ENCODE peak calls at places on chromosomes 7 and 10, in four cellular contexts. One of them, this sample, is unnamed.

GRCh38 chr7:134813668-134814067 is 34.2 kb downstream of the CALD1 start:
- DNase-seq in CD4-positive, alpha-beta memory T cell: no peak
- DNase-seq in endothelial cell of umbilical vein: peak
- DNase-seq in SJSA1: no peak
- DNase-seq in this sample: no peak

GRCh38 chr10:43236176-43236850 is 30.6 kb downstream of the RASGEF1A start:
- DNase-seq in SJSA1: peak
- DNase-seq in CD4-positive, alpha-beta memory T cell: no peak
- DNase-seq in endothelial cell of umbilical vein: no peak
- DNase-seq in this sample: no peak

GRCh38 chr7:5296627-5297226 is 14.0 kb downstream of the SLC29A4 start:
- DNase-seq in CD4-positive, alpha-beta memory T cell: peak
- DNase-seq in SJSA1: no peak
- DNase-seq in endothelial cell of umbilical vein: peak
- DNase-seq in this sample: peak

GRCh38 chr7:132930881-132931280 is 151.0 kb downstream of the CHCHD3 start:
- DNase-seq in CD4-positive, alpha-beta memory T cell: no peak
- DNase-seq in endothelial cell of umbilical vein: peak
- DNase-seq in SJSA1: no peak
- DNase-seq in this sample: no peak

GRCh38 chr10:71126432-71126831 is 85.9 kb upstream of the UNC5B start:
- DNase-seq in SJSA1: no peak
- DNase-seq in endothelial cell of umbilical vein: no peak
- DNase-seq in CD4-positive, alpha-beta memory T cell: no peak
- DNase-seq in this sample: no peak

GRCh38 chr7:122310119-122311021 is 5.8 kb upstream of the FEZF1 start:
- DNase-seq in endothelial cell of umbilical vein: peak
- DNase-seq in SJSA1: no peak
- DNase-seq in CD4-positive, alpha-beta memory T cell: no peak
- DNase-seq in this sample: no peak

GRCh38 chr7:94974436-94974835 is 67.0 kb downstream of the PPP1R9A start:
- DNase-seq in endothelial cell of umbilical vein: no peak
- DNase-seq in SJSA1: no peak
- DNase-seq in CD4-positive, alpha-beta memory T cell: no peak
- DNase-seq in this sample: no peak

GRCh38 chr10:12849351-12850181 is 151.9 kb downstream of the CCDC3 start:
- DNase-seq in endothelial cell of umbilical vein: peak
- DNase-seq in SJSA1: no peak
- DNase-seq in CD4-positive, alpha-beta memory T cell: no peak
- DNase-seq in this sample: no peak

GRCh38 chr10:71064413-71065118 is 147.8 kb upstream of the UNC5B start:
- DNase-seq in CD4-positive, alpha-beta memory T cell: no peak
- DNase-seq in SJSA1: no peak
- DNase-seq in endothelial cell of umbilical vein: no peak
- DNase-seq in this sample: no peak

GRCh38 chr7:54785261-54785660 is 26.2 kb upstream of the SEC61G start:
- DNase-seq in endothelial cell of umbilical vein: no peak
- DNase-seq in SJSA1: no peak
- DNase-seq in CD4-positive, alpha-beta memory T cell: no peak
- DNase-seq in this sample: no peak

GRCh38 chr10:101214446-101215396 is 14.5 kb downstream of the LBX1 start:
- DNase-seq in SJSA1: peak
- DNase-seq in CD4-positive, alpha-beta memory T cell: peak
- DNase-seq in endothelial cell of umbilical vein: peak
- DNase-seq in this sample: peak

GRCh38 chr10:101694056-101694673 is 805 bp downstream of the FBXW4 start:
- DNase-seq in CD4-positive, alpha-beta memory T cell: peak
- DNase-seq in SJSA1: peak
- DNase-seq in endothelial cell of umbilical vein: peak
- DNase-seq in this sample: peak

GRCh38 chr7:100427762-100428198 is 723 bp downstream of the ZCWPW1 start:
- DNase-seq in CD4-positive, alpha-beta memory T cell: no peak
- DNase-seq in SJSA1: no peak
- DNase-seq in endothelial cell of umbilical vein: no peak
- DNase-seq in this sample: no peak
- H3K4me3 ChIP-seq in CD4-positive, alpha-beta memory T cell: no peak
- H3K4me3 ChIP-seq in SJSA1: peak
- H3K4me3 ChIP-seq in endothelial cell of umbilical vein: no peak
- H3K4me3 ChIP-seq in this sample: peak

GRCh38 chr10:126043389-126043788 is 147.0 kb downstream of the FANK1 start:
- DNase-seq in endothelial cell of umbilical vein: no peak
- DNase-seq in SJSA1: no peak
- DNase-seq in CD4-positive, alpha-beta memory T cell: no peak
- DNase-seq in this sample: no peak

GRCh38 chr10:126037946-126038345 is 141.6 kb downstream of the FANK1 start:
- DNase-seq in CD4-positive, alpha-beta memory T cell: no peak
- DNase-seq in endothelial cell of umbilical vein: no peak
- DNase-seq in SJSA1: no peak
- DNase-seq in this sample: no peak

GRCh38 chr10:126042354-126042753 is 146.0 kb downstream of the FANK1 start:
- DNase-seq in SJSA1: no peak
- DNase-seq in CD4-positive, alpha-beta memory T cell: no peak
- DNase-seq in endothelial cell of umbilical vein: no peak
- DNase-seq in this sample: peak

GRCh38 chr10:126042906-126043305 is 146.5 kb downstream of the FANK1 start:
- DNase-seq in CD4-positive, alpha-beta memory T cell: no peak
- DNase-seq in SJSA1: no peak
- DNase-seq in endothelial cell of umbilical vein: no peak
- DNase-seq in this sample: no peak

DNA sequence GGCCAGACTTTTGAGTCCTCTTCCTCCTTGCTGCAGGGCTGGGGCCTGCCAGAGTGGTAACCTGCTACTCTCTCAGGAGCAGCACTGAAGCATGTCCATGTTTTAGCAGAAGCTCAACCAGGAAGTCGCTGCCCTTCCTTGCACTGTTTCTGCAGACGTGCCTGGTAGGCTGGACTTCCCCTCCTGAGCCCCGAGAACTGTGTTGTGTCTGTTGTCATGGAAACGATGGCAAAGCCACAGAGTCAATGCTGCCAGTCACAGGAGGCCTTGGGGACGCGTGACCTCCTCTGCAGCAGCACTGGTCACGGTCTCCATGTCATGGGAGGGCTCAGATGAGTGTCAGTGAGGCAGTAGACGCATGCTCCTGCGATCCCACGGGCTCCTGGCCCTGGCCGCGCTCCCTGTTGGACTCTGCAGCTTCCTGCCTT is 145.5 kb downstream of the FANK1 start:
- DNase-seq in endothelial cell of umbilical vein: peak
- DNase-seq in CD4-positive, alpha-beta memory T cell: peak
- DNase-seq in SJSA1: no peak
- DNase-seq in this sample: peak
- H3K4me3 ChIP-seq in endothelial cell of umbilical vein: no peak
- H3K4me3 ChIP-seq in CD4-positive, alpha-beta memory T cell: no peak
- H3K4me3 ChIP-seq in SJSA1: no peak
- H3K4me3 ChIP-seq in this sample: no peak

GRCh38 chr10:70053212-70053895 is 708 bp downstream of the MACROH2A2 start:
- DNase-seq in CD4-positive, alpha-beta memory T cell: no peak
- DNase-seq in SJSA1: no peak
- DNase-seq in endothelial cell of umbilical vein: no peak
- DNase-seq in this sample: no peak

GRCh38 chr10:70052462-70053211 is at the start of gene MACROH2A2:
- DNase-seq in endothelial cell of umbilical vein: peak
- DNase-seq in SJSA1: peak
- DNase-seq in CD4-positive, alpha-beta memory T cell: no peak
- DNase-seq in this sample: no peak

GRCh38 chr10:70055550-70055949 is 2.9 kb downstream of the MACROH2A2 start:
- DNase-seq in endothelial cell of umbilical vein: no peak
- DNase-seq in CD4-positive, alpha-beta memory T cell: no peak
- DNase-seq in SJSA1: no peak
- DNase-seq in this sample: no peak

GRCh38 chr10:70053896-70054641 is 1.4 kb downstream of the MACROH2A2 start:
- DNase-seq in SJSA1: peak
- DNase-seq in CD4-positive, alpha-beta memory T cell: no peak
- DNase-seq in endothelial cell of umbilical vein: no peak
- DNase-seq in this sample: no peak

DNA sequence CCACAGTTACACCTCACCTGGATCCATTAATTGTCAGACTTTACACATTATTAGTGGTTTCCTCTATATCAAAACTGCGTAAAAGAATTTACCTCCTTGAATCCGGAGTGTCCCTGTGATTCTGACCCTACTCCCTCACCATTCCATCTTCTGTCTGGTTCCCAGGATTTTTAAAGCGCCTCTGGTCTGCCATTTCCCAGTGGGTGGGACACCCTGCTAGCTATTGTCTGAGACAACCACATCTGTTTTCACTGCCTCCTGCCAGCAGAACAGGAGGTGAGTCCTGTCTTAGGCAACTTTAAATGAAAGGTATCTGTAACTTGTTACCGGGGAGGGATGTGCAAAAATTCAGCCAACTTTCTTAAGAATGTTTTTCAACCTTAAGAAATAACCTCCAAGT is 2.3 kb downstream of the MACROH2A2 start:
- DNase-seq in endothelial cell of umbilical vein: no peak
- DNase-seq in CD4-positive, alpha-beta memory T cell: no peak
- DNase-seq in SJSA1: no peak
- DNase-seq in this sample: no peak
- H3K4me3 ChIP-seq in endothelial cell of umbilical vein: no peak
- H3K4me3 ChIP-seq in CD4-positive, alpha-beta memory T cell: no peak
- H3K4me3 ChIP-seq in SJSA1: no peak
- H3K4me3 ChIP-seq in this sample: no peak

DNA sequence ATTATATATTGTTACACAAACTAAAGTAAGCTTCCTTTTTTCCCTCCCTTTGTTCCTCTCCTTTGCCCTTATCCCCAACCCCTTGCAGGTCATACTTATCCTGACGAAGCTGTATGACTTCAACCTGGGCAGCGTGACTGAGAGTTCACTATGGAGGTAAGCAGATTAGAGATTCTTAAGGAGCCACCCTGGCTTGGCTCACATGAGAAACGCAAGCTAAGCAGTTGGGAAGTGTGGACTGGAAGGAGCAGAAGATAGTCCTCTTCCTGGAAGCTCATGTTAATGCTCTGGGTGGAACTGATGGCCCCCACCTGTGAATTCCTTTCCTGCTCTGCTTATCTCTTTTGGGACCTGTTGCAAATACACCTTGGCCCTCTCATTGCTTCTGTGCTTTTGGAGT is 201.6 kb downstream of the SORCS3 start:
- DNase-seq in CD4-positive, alpha-beta memory T cell: no peak
- DNase-seq in endothelial cell of umbilical vein: no peak
- DNase-seq in SJSA1: no peak
- DNase-seq in this sample: no peak
- H3K4me3 ChIP-seq in CD4-positive, alpha-beta memory T cell: no peak
- H3K4me3 ChIP-seq in endothelial cell of umbilical vein: no peak
- H3K4me3 ChIP-seq in SJSA1: no peak
- H3K4me3 ChIP-seq in this sample: no peak

GRCh38 chr10:124648738-124649137 is 95.4 kb downstream of the FAM53B start:
- DNase-seq in SJSA1: no peak
- DNase-seq in CD4-positive, alpha-beta memory T cell: peak
- DNase-seq in endothelial cell of umbilical vein: peak
- DNase-seq in this sample: peak
- H3K4me3 ChIP-seq in SJSA1: no peak
- H3K4me3 ChIP-seq in CD4-positive, alpha-beta memory T cell: peak
- H3K4me3 ChIP-seq in endothelial cell of umbilical vein: no peak
- H3K4me3 ChIP-seq in this sample: peak

DNA sequence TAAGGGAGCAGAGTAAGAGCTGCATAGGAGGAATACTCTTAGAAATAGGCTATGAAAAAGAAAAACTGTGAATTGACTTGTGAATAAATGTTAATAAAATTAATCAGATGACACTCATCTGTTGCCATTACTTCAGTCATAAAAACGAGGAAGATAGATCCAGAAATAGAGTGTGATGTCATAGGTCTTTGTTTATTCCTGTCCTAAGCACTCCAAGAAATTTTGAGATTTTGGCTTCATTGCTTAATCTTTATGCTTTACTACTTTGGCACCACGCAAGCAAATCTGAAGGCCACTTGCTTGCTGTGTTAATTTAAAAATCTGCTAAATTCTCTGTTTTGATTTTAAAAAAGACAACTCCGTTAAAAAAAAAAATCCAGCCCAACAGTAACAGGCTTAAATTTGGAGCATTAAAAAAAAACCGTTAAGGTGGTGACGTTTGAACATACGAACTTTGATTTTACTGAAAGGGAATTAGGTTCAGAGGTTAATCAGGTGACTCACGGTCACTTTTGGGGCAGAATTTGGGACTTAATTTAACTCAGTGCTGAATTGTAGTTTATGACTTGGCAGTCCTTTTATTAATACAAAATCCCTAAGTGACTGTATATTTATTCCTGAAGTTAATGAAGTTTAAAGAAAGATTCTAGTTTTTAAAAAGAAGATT is 3.4 kb downstream of the IFRD1 start:
- DNase-seq in SJSA1: no peak
- DNase-seq in CD4-positive, alpha-beta memory T cell: no peak
- DNase-seq in endothelial cell of umbilical vein: peak
- DNase-seq in this sample: no peak
- H3K4me3 ChIP-seq in SJSA1: no peak
- H3K4me3 ChIP-seq in CD4-positive, alpha-beta memory T cell: no peak
- H3K4me3 ChIP-seq in endothelial cell of umbilical vein: peak
- H3K4me3 ChIP-seq in this sample: no peak

GRCh38 chr10:62172465-62172864 is 96.2 kb downstream of the RTKN2 start:
- DNase-seq in SJSA1: no peak
- DNase-seq in CD4-positive, alpha-beta memory T cell: no peak
- DNase-seq in endothelial cell of umbilical vein: no peak
- DNase-seq in this sample: no peak
- H3K4me3 ChIP-seq in SJSA1: no peak
- H3K4me3 ChIP-seq in CD4-positive, alpha-beta memory T cell: no peak
- H3K4me3 ChIP-seq in endothelial cell of umbilical vein: no peak
- H3K4me3 ChIP-seq in this sample: no peak

GRCh38 chr7:129367700-129368388 is 66.4 kb upstream of the STRIP2 start:
- DNase-seq in endothelial cell of umbilical vein: peak
- DNase-seq in CD4-positive, alpha-beta memory T cell: peak
- DNase-seq in SJSA1: peak
- DNase-seq in this sample: peak
- H3K4me3 ChIP-seq in endothelial cell of umbilical vein: no peak
- H3K4me3 ChIP-seq in CD4-positive, alpha-beta memory T cell: no peak
- H3K4me3 ChIP-seq in SJSA1: no peak
- H3K4me3 ChIP-seq in this sample: no peak

This sample was measured in CD8-positive, alpha-beta memory T cell.